ENCODE peak calls at places on chromosomes 16 and 17, in eight cellular contexts. T, M, H, B, A, J, Q and L are unnamed samples.
A peak's percentile ranks its signal among the peaks of the same experiment; 100 is the strongest.

GRCh38 chr17:17994271-17994670 is 21.6 kb downstream of the DRC3 start:
- DNase-seq in T (no peak), M (no peak), H (no peak), B (no peak), A (peak; percentile 15), J (peak; percentile 38), Q (no peak), L (no peak)

GRCh38 chr17:64498308-64499203 is 1.7 kb upstream of the POLG2 start:
- DNase-seq in T (no peak), M (no peak), H (no peak), B (no peak), A (no peak), J (no peak), Q (no peak), L (no peak)

GRCh38 chr16:77430360-77430759 is 4.5 kb downstream of the ADAMTS18 start:
- DNase-seq in T (no peak), M (no peak), H (no peak), B (no peak), A (no peak), J (no peak), Q (no peak), L (no peak)

GRCh38 chr17:42953669-42954068 is 10.6 kb downstream of the AARSD1 start:
- DNase-seq in T (no peak), M (no peak), H (no peak), B (no peak), A (no peak), J (no peak), Q (no peak), L (no peak)

GRCh38 chr17:17164156-17164555 is 42.0 kb downstream of the PLD6 start:
- DNase-seq in T (no peak), M (no peak), H (no peak), B (no peak), A (no peak), J (no peak), Q (no peak), L (no peak)

GRCh38 chr17:63476494-63476856 is 386 bp upstream of the ACE start:
- DNase-seq in T (no peak), M (no peak), H (peak; percentile 38), B (no peak), A (no peak), J (no peak), Q (peak; percentile 64), L (no peak)

GRCh38 chr17:33990943-33991706 is 264.0 kb upstream of the CCL2 start:
- DNase-seq in T (no peak), M (no peak), H (no peak), B (no peak), A (no peak), J (no peak), Q (no peak), L (no peak)

GRCh38 chr16:22938647-22939046 is 124.7 kb downstream of the HS3ST2 start:
- DNase-seq in T (no peak), M (no peak), H (no peak), B (no peak), A (no peak), J (no peak), Q (no peak), L (no peak)

GRCh38 chr16:53864819-53865491 is 161.0 kb downstream of the FTO start:
- DNase-seq in T (no peak), M (no peak), H (no peak), B (no peak), A (peak; percentile 58), J (no peak), Q (no peak), L (no peak)

GRCh38 chr16:31477220-31478216 is 5.4 kb upstream of the SLC5A2 start:
- DNase-seq in T (no peak), M (no peak), H (peak; percentile 92), B (no peak), A (no peak), J (no peak), Q (peak; percentile 93), L (no peak)

GRCh38 chr17:70519300-70519699 is 350.0 kb downstream of the KCNJ2 start:
- DNase-seq in T (no peak), M (no peak), H (no peak), B (no peak), A (no peak), J (no peak), Q (no peak), L (no peak)

GRCh38 chr17:9987779-9988585 is 82.9 kb upstream of the RCVRN start:
- DNase-seq in T (no peak), M (no peak), H (peak; percentile 37), B (no peak), A (no peak), J (peak; percentile 40), Q (no peak), L (no peak)

GRCh38 chr17:66767164-66767933 is 67.6 kb upstream of the CACNG5 start:
- DNase-seq in T (no peak), M (no peak), H (no peak), B (no peak), A (no peak), J (no peak), Q (no peak), L (no peak)

GRCh38 chr17:43789482-43789881 is 9.2 kb downstream of the CFAP97D1 start:
- DNase-seq in T (no peak), M (no peak), H (no peak), B (no peak), A (no peak), J (no peak), Q (no peak), L (no peak)

GRCh38 chr16:29821663-29822115 is 1.4 kb downstream of the MVP start:
- DNase-seq in T (peak; percentile 65), M (no peak), H (no peak), B (no peak), A (peak; percentile 70), J (peak; percentile 80), Q (peak; percentile 59), L (no peak)

DNA sequence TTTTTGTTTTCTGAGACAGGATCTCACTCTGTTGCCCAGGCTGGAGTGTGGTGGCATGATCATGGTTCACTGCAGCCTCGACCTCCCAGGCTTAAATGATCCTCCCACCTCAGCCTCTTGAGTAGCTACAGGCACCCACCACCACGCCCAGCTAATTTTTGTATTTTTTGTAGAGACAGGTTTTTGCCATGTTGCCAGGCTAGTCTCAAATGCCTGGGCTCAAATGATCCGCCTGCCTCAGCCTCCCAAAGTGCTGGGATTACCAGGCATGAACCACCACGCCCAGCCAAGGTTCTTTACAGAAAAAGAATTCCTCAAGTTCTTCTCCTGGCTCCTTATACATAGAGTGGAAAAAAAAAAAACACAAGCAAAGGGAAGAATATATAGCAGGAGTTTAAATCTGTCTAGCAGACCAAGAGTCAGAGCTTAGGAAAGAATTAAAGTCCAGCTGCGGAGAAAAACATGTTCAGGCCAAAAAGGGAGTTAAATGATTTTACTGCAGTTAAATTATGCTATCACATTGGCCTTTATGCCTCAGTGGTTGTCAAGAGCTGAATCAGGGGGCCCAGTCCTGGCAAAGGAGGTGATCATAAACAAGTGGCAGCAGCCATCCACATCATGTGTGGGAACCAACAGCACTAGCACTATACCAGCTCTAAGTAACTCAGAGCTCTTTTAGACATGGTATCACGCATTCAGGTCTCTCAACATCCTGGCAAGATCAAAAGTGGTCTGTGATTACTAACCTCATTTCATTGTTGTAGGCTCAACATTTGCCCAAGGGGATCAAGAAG is 39.3 kb downstream of the LIG3 start:
- DNase-seq in T (no peak), M (no peak), H (no peak), B (no peak), A (no peak), J (no peak), Q (no peak), L (no peak)
- H3K36me3 ChIP-seq in T (peaks cover 26% of the 10 kb centered on the region), M (peaks cover 20% of the 10 kb centered on the region), H (peaks cover 6% of the 10 kb centered on the region), B (no peaks in the 10 kb centered on the region), A (peaks cover 3% of the 10 kb centered on the region), J (peaks cover 3% of the 10 kb centered on the region), Q (no peaks in the 10 kb centered on the region), L (peaks cover 2% of the 10 kb centered on the region)

GRCh38 chr16:56041556-56042140 is 149.6 kb upstream of the GNAO1 start:
- DNase-seq in T (no peak), M (no peak), H (no peak), B (no peak), A (peak; percentile 7), J (no peak), Q (no peak), L (no peak)
- TF ChIP-seq CTCF in T (no peak), M (peak; percentile 16), H (no peak), B (peak; percentile 29), A (peak; percentile 53), J (no peak), Q (no peak), L (peak; percentile 29)

GRCh38 chr16:85461814-85462404 is 151.2 kb upstream of the GSE1 start:
- DNase-seq in T (no peak), M (no peak), H (peak; percentile 34), B (no peak), A (no peak), J (peak; percentile 45), Q (no peak), L (no peak)

GRCh38 chr16:85462405-85463227 is 150.5 kb upstream of the GSE1 start:
- DNase-seq in T (no peak), M (no peak), H (no peak), B (no peak), A (no peak), J (no peak), Q (no peak), L (no peak)

GRCh38 chr16:85464342-85465305 is 148.5 kb upstream of the GSE1 start:
- DNase-seq in T (no peak), M (no peak), H (no peak), B (no peak), A (no peak), J (no peak), Q (no peak), L (no peak)

GRCh38 chr16:85463228-85463611 is 149.9 kb upstream of the GSE1 start:
- DNase-seq in T (no peak), M (no peak), H (no peak), B (no peak), A (no peak), J (no peak), Q (no peak), L (no peak)

GRCh38 chr16:85463672-85464071 is 149.4 kb upstream of the GSE1 start:
- DNase-seq in T (no peak), M (no peak), H (no peak), B (no peak), A (no peak), J (no peak), Q (no peak), L (no peak)
- H3K4me3 ChIP-seq in T (no peak overlapping the region), M (no peak overlapping the region), H (no peak overlapping the region), B (no peak overlapping the region), A (no peak overlapping the region), J (no peak overlapping the region), Q (no peak overlapping the region), L (no peak overlapping the region)

GRCh38 chr17:21186399-21187187 is 27.4 kb downstream of the TMEM11 start:
- DNase-seq in T (no peak), M (no peak), H (no peak), B (no peak), A (no peak), J (no peak), Q (no peak), L (no peak)
- H3K36me3 ChIP-seq in T (no peaks in the 10 kb centered on the region), M (peaks cover 5% of the 10 kb centered on the region), H (no peaks in the 10 kb centered on the region), B (no peaks in the 10 kb centered on the region), A (peaks cover 2% of the 10 kb centered on the region), J (peaks cover 2% of the 10 kb centered on the region), Q (no peaks in the 10 kb centered on the region), L (peaks cover 2% of the 10 kb centered on the region)